ENCODE peak calls at places on chromosomes 6 and 20, in six cellular contexts. One of them, this sample, is unnamed.

GRCh38 chr6:26158581-26159416 is 71.6 kb downstream of the HFE start:
- DNase-seq in IMR-90: peak
- DNase-seq in H9: no peak
- DNase-seq in neuronal stem cell: no peak
- DNase-seq in H1: no peak
- DNase-seq in mesenchymal stem cell: peak
- DNase-seq in this sample: peak

GRCh38 chr6:105207524-105208269 is 27.9 kb upstream of the POPDC3 start:
- DNase-seq in IMR-90: peak
- DNase-seq in H9: no peak
- DNase-seq in neuronal stem cell: no peak
- DNase-seq in H1: no peak
- DNase-seq in mesenchymal stem cell: peak
- DNase-seq in this sample: no peak

GRCh38 chr6:168035098-168035660 is 37.7 kb downstream of the KIF25 start:
- DNase-seq in IMR-90: peak
- DNase-seq in H9: peak
- DNase-seq in neuronal stem cell: no peak
- DNase-seq in H1: no peak
- DNase-seq in mesenchymal stem cell: peak
- DNase-seq in this sample: peak

GRCh38 chr6:98946877-98947410 is 802 bp downstream of the FBXL4 start:
- DNase-seq in IMR-90: peak
- DNase-seq in H9: no peak
- DNase-seq in neuronal stem cell: no peak
- DNase-seq in H1: no peak
- DNase-seq in mesenchymal stem cell: no peak
- DNase-seq in this sample: no peak

GRCh38 chr6:111361648-111362047 is 121.4 kb downstream of the REV3L start:
- DNase-seq in IMR-90: peak
- DNase-seq in H9: peak
- DNase-seq in neuronal stem cell: peak
- DNase-seq in H1: no peak
- DNase-seq in mesenchymal stem cell: peak
- DNase-seq in this sample: peak

GRCh38 chr6:142011775-142012174 is 121.0 kb upstream of the GJE1 start:
- DNase-seq in IMR-90: no peak
- DNase-seq in H9: no peak
- DNase-seq in neuronal stem cell: no peak
- DNase-seq in H1: no peak
- DNase-seq in mesenchymal stem cell: no peak
- DNase-seq in this sample: no peak

GRCh38 chr20:57212890-57213276 is 53.6 kb downstream of the BMP7 start:
- DNase-seq in IMR-90: no peak
- DNase-seq in H9: no peak
- DNase-seq in neuronal stem cell: no peak
- DNase-seq in H1: no peak
- DNase-seq in mesenchymal stem cell: no peak
- DNase-seq in this sample: no peak

GRCh38 chr20:732727-733126 is 35.6 kb downstream of the SLC52A3 start:
- DNase-seq in IMR-90: no peak
- DNase-seq in H9: no peak
- DNase-seq in neuronal stem cell: no peak
- DNase-seq in H1: no peak
- DNase-seq in mesenchymal stem cell: no peak
- DNase-seq in this sample: no peak

GRCh38 chr6:33160728-33161323 is 31.4 kb downstream of the COL11A2 start:
- DNase-seq in IMR-90: peak
- DNase-seq in H9: peak
- DNase-seq in neuronal stem cell: no peak
- DNase-seq in H1: no peak
- DNase-seq in mesenchymal stem cell: peak
- DNase-seq in this sample: peak

GRCh38 chr6:122790740-122791679 is 2.0 kb downstream of the SMPDL3A start:
- DNase-seq in IMR-90: peak
- DNase-seq in H9: no peak
- DNase-seq in neuronal stem cell: no peak
- DNase-seq in H1: no peak
- DNase-seq in mesenchymal stem cell: peak
- DNase-seq in this sample: peak

GRCh38 chr6:16725145-16725864 is 36.0 kb downstream of the ATXN1 start:
- DNase-seq in IMR-90: peak
- DNase-seq in H9: no peak
- DNase-seq in neuronal stem cell: no peak
- DNase-seq in H1: no peak
- DNase-seq in mesenchymal stem cell: peak
- DNase-seq in this sample: peak

GRCh38 chr20:20820780-20821495 is 108.5 kb upstream of the RALGAPA2 start:
- DNase-seq in IMR-90: no peak
- DNase-seq in H9: no peak
- DNase-seq in neuronal stem cell: no peak
- DNase-seq in H1: no peak
- DNase-seq in mesenchymal stem cell: no peak
- DNase-seq in this sample: no peak

GRCh38 chr6:13422601-13423247 is 64.7 kb downstream of the GFOD1 start:
- DNase-seq in IMR-90: peak
- DNase-seq in H9: peak
- DNase-seq in neuronal stem cell: peak
- DNase-seq in H1: no peak
- DNase-seq in mesenchymal stem cell: peak
- DNase-seq in this sample: peak

GRCh38 chr6:33967966-33968724 is 164.3 kb upstream of the MLN start:
- DNase-seq in IMR-90: no peak
- DNase-seq in H9: peak
- DNase-seq in neuronal stem cell: no peak
- DNase-seq in H1: no peak
- DNase-seq in mesenchymal stem cell: peak
- DNase-seq in this sample: no peak

GRCh38 chr6:89449182-89449581 is 16.2 kb downstream of the ANKRD6 start:
- DNase-seq in IMR-90: no peak
- DNase-seq in H9: no peak
- DNase-seq in neuronal stem cell: no peak
- DNase-seq in H1: no peak
- DNase-seq in mesenchymal stem cell: no peak
- DNase-seq in this sample: no peak

GRCh38 chr20:6388666-6389197 is 265.9 kb upstream of the FERMT1 start:
- DNase-seq in IMR-90: no peak
- DNase-seq in H9: no peak
- DNase-seq in neuronal stem cell: no peak
- DNase-seq in H1: no peak
- DNase-seq in mesenchymal stem cell: peak
- DNase-seq in this sample: no peak

GRCh38 chr6:111030008-111031006 is 48.5 kb downstream of the RPF2 start:
- DNase-seq in IMR-90: no peak
- DNase-seq in H9: no peak
- DNase-seq in neuronal stem cell: no peak
- DNase-seq in H1: no peak
- DNase-seq in mesenchymal stem cell: no peak
- DNase-seq in this sample: no peak

GRCh38 chr20:53751394-53752368 is 158.0 kb upstream of the ZNF217 start:
- DNase-seq in IMR-90: no peak
- DNase-seq in H9: no peak
- DNase-seq in neuronal stem cell: no peak
- DNase-seq in H1: no peak
- DNase-seq in mesenchymal stem cell: peak
- DNase-seq in this sample: peak

GRCh38 chr6:31784270-31784925 is 7.3 kb upstream of the VWA7 start:
- DNase-seq in IMR-90: no peak
- DNase-seq in H9: no peak
- DNase-seq in neuronal stem cell: no peak
- DNase-seq in H1: no peak
- DNase-seq in mesenchymal stem cell: no peak
- DNase-seq in this sample: no peak

GRCh38 chr6:70706491-70707123 is 38.9 kb downstream of the SMAP1 start:
- DNase-seq in IMR-90: peak
- DNase-seq in H9: no peak
- DNase-seq in neuronal stem cell: peak
- DNase-seq in H1: no peak
- DNase-seq in mesenchymal stem cell: peak
- DNase-seq in this sample: no peak

GRCh38 chr20:54643761-54644160 is 168.4 kb downstream of the DOK5 start:
- DNase-seq in IMR-90: peak
- DNase-seq in H9: no peak
- DNase-seq in neuronal stem cell: no peak
- DNase-seq in H1: no peak
- DNase-seq in mesenchymal stem cell: no peak
- DNase-seq in this sample: no peak

GRCh38 chr20:36606171-36607116 is 865 bp downstream of the RAB5IF start:
- DNase-seq in IMR-90: peak
- DNase-seq in H9: no peak
- DNase-seq in neuronal stem cell: no peak
- DNase-seq in H1: no peak
- DNase-seq in mesenchymal stem cell: peak
- DNase-seq in this sample: peak

GRCh38 chr6:10559492-10560150 is 38.5 kb downstream of the GCNT2 start:
- DNase-seq in IMR-90: no peak
- DNase-seq in H9: no peak
- DNase-seq in neuronal stem cell: no peak
- DNase-seq in H1: no peak
- DNase-seq in mesenchymal stem cell: no peak
- DNase-seq in this sample: no peak

GRCh38 chr20:39395478-39396291 is 433.5 kb downstream of the DHX35 start:
- DNase-seq in IMR-90: no peak
- DNase-seq in H9: no peak
- DNase-seq in neuronal stem cell: peak
- DNase-seq in H1: no peak
- DNase-seq in mesenchymal stem cell: no peak
- DNase-seq in this sample: no peak

DNA sequence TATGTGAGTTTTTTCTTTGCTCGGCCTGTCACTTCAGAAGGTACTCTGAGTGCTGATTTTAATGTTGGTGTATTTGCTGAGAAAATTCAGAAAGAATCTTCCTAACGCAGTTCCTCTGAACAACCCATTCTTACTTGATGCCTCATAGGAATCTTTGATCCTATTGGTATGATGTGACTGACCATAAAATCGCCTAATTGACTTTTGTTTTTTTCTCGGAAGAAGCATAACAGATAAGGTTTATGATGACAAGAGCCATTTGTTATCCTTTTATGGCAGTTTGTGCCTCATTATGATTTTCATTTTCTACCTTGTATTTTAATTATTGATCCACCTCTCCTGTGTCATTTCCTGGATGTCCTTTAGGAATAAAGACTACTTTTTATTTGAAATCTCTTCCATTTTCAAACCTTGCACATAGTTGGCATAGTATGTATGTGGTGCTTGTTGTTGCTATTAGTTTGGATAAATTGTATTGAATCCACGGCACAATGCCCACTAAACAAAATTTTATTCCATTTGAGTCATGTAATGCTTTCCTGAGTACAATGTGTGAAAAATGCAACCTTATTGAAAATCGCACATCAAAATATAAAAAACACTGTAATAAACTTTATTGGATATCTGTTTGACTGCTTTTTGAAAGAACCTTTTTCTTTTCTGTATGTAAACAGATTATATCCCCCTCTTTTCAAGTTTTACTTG is 37.3 kb downstream of the LRRC1 start:
- DNase-seq in IMR-90: no peak
- DNase-seq in H9: no peak
- DNase-seq in neuronal stem cell: no peak
- DNase-seq in H1: no peak
- DNase-seq in mesenchymal stem cell: no peak
- DNase-seq in this sample: no peak
- H3K14ac ChIP-seq in IMR-90: no peak
- H3K14ac ChIP-seq in H9: no peak
- H3K14ac ChIP-seq in neuronal stem cell: no peak
- H3K14ac ChIP-seq in H1: no peak
- H3K14ac ChIP-seq in mesenchymal stem cell: no peak
- H3K14ac ChIP-seq in this sample: no peak

GRCh38 chr6:166041277-166041676 is 126.4 kb downstream of the TBXT start:
- DNase-seq in IMR-90: no peak
- DNase-seq in H9: no peak
- DNase-seq in neuronal stem cell: no peak
- DNase-seq in H1: no peak
- DNase-seq in mesenchymal stem cell: no peak
- DNase-seq in this sample: no peak
- H3K4ac ChIP-seq in IMR-90: no peak
- H3K4ac ChIP-seq in H9: no peak
- H3K4ac ChIP-seq in neuronal stem cell: no peak
- H3K4ac ChIP-seq in H1: no peak
- H3K4ac ChIP-seq in mesenchymal stem cell: no peak
- H3K4ac ChIP-seq in this sample: no peak

GRCh38 chr6:157133856-157134255 is 189.5 kb downstream of the TMEM242 start:
- DNase-seq in IMR-90: peak
- DNase-seq in H9: no peak
- DNase-seq in neuronal stem cell: no peak
- DNase-seq in H1: no peak
- DNase-seq in mesenchymal stem cell: no peak
- DNase-seq in this sample: no peak

GRCh38 chr6:157135691-157136090 is 187.6 kb downstream of the TMEM242 start:
- DNase-seq in IMR-90: peak
- DNase-seq in H9: no peak
- DNase-seq in neuronal stem cell: no peak
- DNase-seq in H1: no peak
- DNase-seq in mesenchymal stem cell: no peak
- DNase-seq in this sample: peak

GRCh38 chr6:157128235-157128761 is 195.0 kb downstream of the TMEM242 start:
- DNase-seq in IMR-90: no peak
- DNase-seq in H9: no peak
- DNase-seq in neuronal stem cell: no peak
- DNase-seq in H1: no peak
- DNase-seq in mesenchymal stem cell: no peak
- DNase-seq in this sample: no peak

GRCh38 chr6:157134402-157135074 is 188.8 kb downstream of the TMEM242 start:
- DNase-seq in IMR-90: peak
- DNase-seq in H9: no peak
- DNase-seq in neuronal stem cell: no peak
- DNase-seq in H1: no peak
- DNase-seq in mesenchymal stem cell: no peak
- DNase-seq in this sample: no peak

GRCh38 chr6:157131250-157131649 is 192.1 kb downstream of the TMEM242 start:
- DNase-seq in IMR-90: no peak
- DNase-seq in H9: no peak
- DNase-seq in neuronal stem cell: no peak
- DNase-seq in H1: peak
- DNase-seq in mesenchymal stem cell: no peak
- DNase-seq in this sample: no peak
- H3K14ac ChIP-seq in IMR-90: no peak
- H3K14ac ChIP-seq in H9: no peak
- H3K14ac ChIP-seq in neuronal stem cell: no peak
- H3K14ac ChIP-seq in H1: no peak
- H3K14ac ChIP-seq in mesenchymal stem cell: no peak
- H3K14ac ChIP-seq in this sample: no peak

GRCh38 chr6:117602899-117603588 is 733 bp upstream of the GOPC start:
- DNase-seq in IMR-90: no peak
- DNase-seq in H9: no peak
- DNase-seq in neuronal stem cell: no peak
- DNase-seq in H1: no peak
- DNase-seq in mesenchymal stem cell: no peak
- DNase-seq in this sample: no peak
- H3K4ac ChIP-seq in IMR-90: peak
- H3K4ac ChIP-seq in H9: no peak
- H3K4ac ChIP-seq in neuronal stem cell: no peak
- H3K4ac ChIP-seq in H1: no peak
- H3K4ac ChIP-seq in mesenchymal stem cell: peak
- H3K4ac ChIP-seq in this sample: no peak

GRCh38 chr20:60250251-60250650 is 292.0 kb downstream of the CDH26 start:
- DNase-seq in IMR-90: peak
- DNase-seq in H9: no peak
- DNase-seq in neuronal stem cell: no peak
- DNase-seq in H1: no peak
- DNase-seq in mesenchymal stem cell: no peak
- DNase-seq in this sample: no peak
- H3K14ac ChIP-seq in IMR-90: peak
- H3K14ac ChIP-seq in H9: no peak
- H3K14ac ChIP-seq in neuronal stem cell: no peak
- H3K14ac ChIP-seq in H1: no peak
- H3K14ac ChIP-seq in mesenchymal stem cell: no peak
- H3K14ac ChIP-seq in this sample: no peak